ENCODE peak calls at places on chromosomes 6 and 20, in ten cellular contexts. U is A549; D is upper lobe of left lung; I is pancreas; H is OCI-LY7; Y is GM23338; E is aorta; F is cardiac muscle cell; N is CD8-positive, alpha-beta T cell; L is tibial artery. O is an unnamed sample. For H3K4me1, the result is how much of the 10 kb centered on the place peaks cover.

GRCh38 chr20:19363439-19363838 is 151.0 kb downstream of the SLC24A3 start:
- DNase-seq in U (no peak), D (no peak), I (no peak), H (no peak), Y (no peak), E (no peak), F (no peak), N (no peak), L (no peak), O (no peak)

GRCh38 chr6:26232950-26233607 is 131.9 kb upstream of the BTN3A2 start:
- DNase-seq in U (peak), D (peak), I (no peak), H (no peak), Y (peak), E (no peak), F (no peak), N (peak), L (no peak), O (no peak)

GRCh38 chr6:36326351-36326995 is 10.2 kb downstream of the BNIP5 start:
- DNase-seq in U (no peak), D (no peak), I (no peak), H (no peak), Y (no peak), E (no peak), F (no peak), N (no peak), L (no peak), O (no peak)

GRCh38 chr6:80382796-80383195 is 276.3 kb downstream of the BCKDHB start:
- DNase-seq in U (no peak), D (no peak), I (no peak), H (no peak), Y (no peak), E (no peak), F (no peak), N (no peak), L (no peak), O (no peak)

GRCh38 chr6:105759946-105760345 is 326.2 kb upstream of the PRDM1 start:
- DNase-seq in U (peak), D (no peak), I (no peak), H (no peak), Y (no peak), E (no peak), F (no peak), N (no peak), L (no peak), O (no peak)

GRCh38 chr6:87737948-87738347 is 35.9 kb upstream of the AKIRIN2 start:
- DNase-seq in U (no peak), D (no peak), I (no peak), H (no peak), Y (no peak), E (no peak), F (no peak), N (no peak), L (no peak), O (no peak)

GRCh38 chr6:32982084-32982701 is 13.8 kb downstream of the BRD2 start:
- DNase-seq in U (no peak), D (no peak), I (no peak), H (peak), Y (no peak), E (no peak), F (no peak), N (no peak), L (no peak), O (no peak)

GRCh38 chr6:38212579-38212978 is 393.1 kb downstream of the ZFAND3 start:
- DNase-seq in U (no peak), D (no peak), I (no peak), H (no peak), Y (peak), E (peak), F (peak), N (no peak), L (no peak), O (no peak)

GRCh38 chr20:34185766-34186620 is 55.2 kb upstream of the ASIP start:
- DNase-seq in U (no peak), D (no peak), I (no peak), H (no peak), Y (no peak), E (no peak), F (no peak), N (no peak), L (no peak), O (no peak)

GRCh38 chr6:134707342-134707982 is 242.4 kb downstream of the ALDH8A1 start:
- DNase-seq in U (peak), D (peak), I (no peak), H (no peak), Y (peak), E (no peak), F (no peak), N (no peak), L (no peak), O (no peak)

GRCh38 chr6:51459958-51460357 is 627.5 kb downstream of the PKHD1 start:
- DNase-seq in U (no peak), D (no peak), I (no peak), H (no peak), Y (no peak), E (no peak), F (no peak), N (no peak), L (no peak), O (no peak)

GRCh38 chr6:142746524-142746923 is 198.5 kb downstream of the HIVEP2 start:
- DNase-seq in U (peak), D (no peak), I (no peak), H (peak), Y (peak), E (no peak), F (peak), N (peak), L (no peak), O (peak)

GRCh38 chr6:143677891-143678737 is at the start of gene PHACTR2:
- DNase-seq in U (peak), D (peak), I (peak), H (no peak), Y (peak), E (peak), F (peak), N (peak), L (peak), O (no peak)

GRCh38 chr6:22145294-22145693 is 151.5 kb downstream of the PRL start:
- DNase-seq in U (no peak), D (no peak), I (no peak), H (no peak), Y (peak), E (no peak), F (no peak), N (no peak), L (no peak), O (no peak)

GRCh38 chr6:16004934-16005673 is 123.8 kb upstream of the MYLIP start:
- DNase-seq in U (no peak), D (no peak), I (no peak), H (no peak), Y (no peak), E (no peak), F (no peak), N (no peak), L (no peak), O (no peak)

GRCh38 chr6:98653171-98653570 is 181.2 kb upstream of the POU3F2 start:
- DNase-seq in U (no peak), D (no peak), I (no peak), H (no peak), Y (no peak), E (no peak), F (no peak), N (no peak), L (no peak), O (no peak)

GRCh38 chr20:61671559-61671958 is 394.1 kb downstream of the TAF4 start:
- DNase-seq in U (no peak), D (no peak), I (no peak), H (no peak), Y (no peak), E (no peak), F (no peak), N (no peak), L (no peak), O (no peak)

GRCh38 chr6:170052991-170053821 is 237.7 kb downstream of the DLL1 start:
- DNase-seq in U (no peak), D (peak), I (peak), H (no peak), Y (no peak), E (peak), F (no peak), N (no peak), L (peak), O (no peak)

GRCh38 chr6:57173886-57174510 is 1.9 kb downstream of the BAG2 start:
- DNase-seq in U (peak), D (no peak), I (no peak), H (no peak), Y (peak), E (no peak), F (no peak), N (no peak), L (no peak), O (no peak)

GRCh38 chr20:54140486-54140885 is 33.3 kb downstream of the CYP24A1 start:
- DNase-seq in U (no peak), D (no peak), I (no peak), H (no peak), Y (no peak), E (no peak), F (no peak), N (no peak), L (no peak), O (no peak)

GRCh38 chr6:109073344-109074235 is 21.1 kb downstream of the SESN1 start:
- DNase-seq in U (peak), D (no peak), I (no peak), H (peak), Y (peak), E (no peak), F (peak), N (no peak), L (no peak), O (peak)

GRCh38 chr6:36839819-36840379 is 655 bp upstream of the CPNE5 start:
- DNase-seq in U (peak), D (no peak), I (peak), H (peak), Y (peak), E (peak), F (peak), N (no peak), L (no peak), O (no peak)

GRCh38 chr6:15927531-15928230 is 201.2 kb upstream of the MYLIP start:
- DNase-seq in U (no peak), D (no peak), I (no peak), H (no peak), Y (no peak), E (no peak), F (no peak), N (no peak), L (no peak), O (no peak)

GRCh38 chr6:26602262-26602661 is 5.5 kb downstream of the ABT1 start:
- DNase-seq in U (no peak), D (no peak), I (no peak), H (no peak), Y (no peak), E (no peak), F (no peak), N (no peak), L (no peak), O (no peak)

GRCh38 chr6:138311268-138311667 is 66.4 kb upstream of the SMIM28 start:
- DNase-seq in U (no peak), D (no peak), I (no peak), H (no peak), Y (no peak), E (no peak), F (no peak), N (no peak), L (no peak), O (no peak)

GRCh38 chr20:1860446-1860845 is 34.8 kb upstream of the SIRPA start:
- DNase-seq in U (no peak), D (no peak), I (no peak), H (no peak), Y (no peak), E (no peak), F (no peak), N (no peak), L (no peak), O (no peak)

GRCh38 chr6:135270676-135271536 is 89.8 kb downstream of the MYB start:
- DNase-seq in U (no peak), D (peak), I (peak), H (peak), Y (peak), E (no peak), F (no peak), N (no peak), L (no peak), O (peak)

GRCh38 chr6:143792402-143793339 is 50.5 kb upstream of the LTV1 start:
- DNase-seq in U (no peak), D (no peak), I (no peak), H (no peak), Y (no peak), E (no peak), F (no peak), N (no peak), L (no peak), O (no peak)

GRCh38 chr20:2840967-2841531 is 504 bp downstream of the VPS16 start:
- DNase-seq in U (peak), D (peak), I (peak), H (peak), Y (peak), E (peak), F (peak), N (no peak), L (no peak), O (no peak)

GRCh38 chr6:35764238-35764896 is 12.0 kb upstream of the CLPSL2 start:
- DNase-seq in U (no peak), D (no peak), I (no peak), H (no peak), Y (peak), E (no peak), F (peak), N (no peak), L (no peak), O (peak)

GRCh38 chr6:31020057-31020456 is 9.8 kb downstream of the MUC22 start:
- DNase-seq in U (no peak), D (no peak), I (no peak), H (no peak), Y (no peak), E (no peak), F (no peak), N (no peak), L (no peak), O (no peak)

GRCh38 chr6:147283460-147283859 is 79.2 kb downstream of the STXBP5 start:
- DNase-seq in U (no peak), D (no peak), I (no peak), H (no peak), Y (no peak), E (no peak), F (no peak), N (no peak), L (no peak), O (no peak)

GRCh38 chr6:122568865-122569264 is 41.3 kb upstream of the PKIB start:
- DNase-seq in U (no peak), D (no peak), I (no peak), H (no peak), Y (no peak), E (no peak), F (no peak), N (no peak), L (no peak), O (no peak)

GRCh38 chr6:158049055-158050028 is 67.7 kb downstream of the SYNJ2 start:
- DNase-seq in U (no peak), D (no peak), I (peak), H (no peak), Y (no peak), E (no peak), F (no peak), N (no peak), L (no peak), O (no peak)

GRCh38 chr20:35000311-35000921 is 44.7 kb downstream of the MYH7B start:
- DNase-seq in U (no peak), D (no peak), I (peak), H (peak), Y (no peak), E (no peak), F (no peak), N (no peak), L (no peak), O (no peak)

GRCh38 chr6:137155830-137156229 is 17.6 kb downstream of the IL22RA2 start:
- DNase-seq in U (no peak), D (peak), I (no peak), H (peak), Y (no peak), E (no peak), F (no peak), N (no peak), L (no peak), O (no peak)

GRCh38 chr6:37441651-37442050 is 8.6 kb downstream of the CMTR1 start:
- DNase-seq in U (no peak), D (no peak), I (no peak), H (no peak), Y (no peak), E (no peak), F (no peak), N (no peak), L (no peak), O (no peak)

GRCh38 chr20:57023997-57024396 is 242.4 kb downstream of the BMP7 start:
- DNase-seq in U (no peak), D (no peak), I (no peak), H (no peak), Y (no peak), E (no peak), F (no peak), N (no peak), L (no peak), O (no peak)

DNA sequence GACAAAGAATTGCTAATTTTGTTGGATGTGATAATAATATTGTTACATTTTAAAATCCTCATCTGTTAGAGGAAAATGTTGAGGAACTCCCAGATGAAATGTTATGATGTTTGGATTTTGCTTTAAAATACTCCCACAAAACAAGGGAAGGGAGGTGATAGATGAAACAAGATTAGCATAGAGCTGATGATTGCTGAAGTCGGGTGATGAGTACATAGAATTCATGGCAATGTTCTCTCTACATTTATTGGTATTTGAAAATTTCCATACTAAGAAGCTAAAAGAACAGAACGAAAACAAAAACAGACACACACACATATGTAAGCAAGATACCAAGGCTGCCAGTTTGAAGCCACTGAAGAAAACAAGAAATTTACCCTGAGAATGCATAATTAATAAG is 1.6 kb downstream of the GSTA4 start:
- DNase-seq in U (no peak), D (no peak), I (no peak), H (no peak), Y (no peak), E (no peak), F (no peak), N (no peak), L (no peak), O (no peak)
- H3K4me3 ChIP-seq in U (peak), D (peak), I (peak), H (no peak), Y (peak), E (peak), F (peak), N (no peak), L (peak), O (no peak)

GRCh38 chr6:129692467-129692866 is 17.5 kb downstream of the ARHGAP18 start:
- DNase-seq in U (no peak), D (no peak), I (no peak), H (no peak), Y (no peak), E (no peak), F (no peak), N (no peak), L (no peak), O (no peak)
- H3K4me1 ChIP-seq in U (under half), D (under half), I (under half), H (under half), Y (under half), E (under half), F (under half), N (under half), L (under half), O (under half)

GRCh38 chr6:43670623-43670986 is 17.0 kb downstream of the MRPS18A start:
- DNase-seq in U (no peak), D (no peak), I (peak), H (no peak), Y (no peak), E (no peak), F (no peak), N (no peak), L (no peak), O (no peak)

GRCh38 chr6:43669050-43669921 is 18.3 kb downstream of the MRPS18A start:
- DNase-seq in U (no peak), D (peak), I (peak), H (no peak), Y (peak), E (peak), F (peak), N (no peak), L (peak), O (no peak)

GRCh38 chr6:43669922-43670622 is 17.5 kb downstream of the MRPS18A start:
- DNase-seq in U (no peak), D (no peak), I (no peak), H (no peak), Y (peak), E (no peak), F (peak), N (no peak), L (no peak), O (no peak)

GRCh38 chr6:43671801-43672690 is 15.5 kb downstream of the MRPS18A start:
- DNase-seq in U (no peak), D (no peak), I (peak), H (no peak), Y (no peak), E (no peak), F (no peak), N (no peak), L (no peak), O (no peak)

DNA sequence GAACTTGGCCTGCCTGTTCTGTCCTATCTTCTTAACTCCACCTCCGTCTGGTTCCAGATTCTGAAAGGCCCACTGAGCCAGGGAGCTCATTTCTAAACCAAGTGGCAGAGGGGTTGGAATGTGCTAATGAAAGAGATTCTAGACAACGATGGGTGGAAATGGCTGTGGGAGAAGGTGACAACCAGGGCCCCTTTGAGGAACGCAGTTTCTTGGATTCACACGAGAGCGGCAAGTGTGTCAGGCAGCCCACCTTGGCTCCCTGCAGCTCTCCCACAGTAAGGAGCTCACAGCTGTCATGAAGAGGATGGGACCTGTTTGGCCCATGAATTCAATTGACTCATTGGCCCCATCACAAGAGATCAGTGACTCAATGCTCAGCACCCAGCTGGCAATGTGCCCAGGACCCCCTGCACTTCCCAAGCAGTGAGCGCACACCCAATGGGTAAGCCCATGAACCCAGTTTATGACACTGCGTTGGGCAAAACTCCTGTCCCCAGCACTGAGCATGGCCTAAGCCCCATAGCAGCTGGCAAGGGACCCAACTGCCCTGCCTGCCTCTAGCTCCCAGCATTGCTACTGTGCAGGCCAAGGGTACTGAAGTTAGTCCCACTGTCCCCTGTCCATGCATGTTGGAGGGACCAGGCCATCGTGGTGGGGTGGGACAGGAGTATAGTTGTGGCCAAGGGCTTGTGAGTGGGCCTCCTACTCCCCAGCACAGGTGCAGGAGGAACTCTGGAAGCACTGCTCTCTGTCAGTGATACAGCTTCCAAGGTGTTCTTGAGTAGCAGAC is 16.4 kb downstream of the MRPS18A start:
- DNase-seq in U (no peak), D (no peak), I (peak), H (no peak), Y (no peak), E (no peak), F (no peak), N (no peak), L (no peak), O (no peak)
- H3K27ac ChIP-seq in U (no peak), D (no peak), I (no peak), H (no peak), Y (no peak), E (no peak), F (peak), N (no peak), L (no peak), O (no peak)

GRCh38 chr6:167153523-167153959 is 4.2 kb downstream of the GPR31 start:
- DNase-seq in U (no peak), D (peak), I (no peak), H (peak), Y (no peak), E (peak), F (no peak), N (no peak), L (no peak), O (no peak)
- H3K4me3 ChIP-seq in U (no peak), D (peak), I (no peak), H (peak), Y (no peak), E (no peak), F (no peak), N (peak), L (peak), O (no peak)

GRCh38 chr6:7215798-7216231 is 97.2 kb downstream of the SSR1 start:
- DNase-seq in U (no peak), D (no peak), I (peak), H (no peak), Y (no peak), E (no peak), F (no peak), N (no peak), L (no peak), O (no peak)
- H3K4me1 ChIP-seq in U (under half), D (under half), I (half or more), H (under half), Y (under half), E (under half), F (under half), N (under half), L (under half), O (under half)

DNA sequence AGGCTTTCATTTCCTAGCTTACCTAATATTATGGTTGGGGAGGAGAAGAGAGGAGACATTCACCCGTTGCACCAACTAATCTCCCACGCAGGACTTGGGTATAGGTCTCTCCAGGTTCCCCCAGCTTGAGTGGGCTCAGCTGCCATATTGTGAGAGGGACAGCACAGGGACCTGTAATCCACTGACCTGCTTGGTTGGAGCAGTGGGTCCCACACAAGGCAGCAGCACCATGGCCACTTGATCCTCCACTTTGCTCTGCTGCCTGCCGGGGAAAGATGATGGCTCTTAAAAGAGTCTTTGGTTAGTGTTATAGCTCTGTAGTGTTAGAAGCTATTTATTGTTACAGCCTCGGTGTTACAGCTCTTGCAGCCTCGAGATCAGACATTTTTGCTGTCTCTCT is 22.5 kb upstream of the ECHDC1 start:
- DNase-seq in U (no peak), D (no peak), I (no peak), H (no peak), Y (no peak), E (no peak), F (no peak), N (no peak), L (no peak), O (no peak)
- H3K27ac ChIP-seq in U (peak), D (no peak), I (no peak), H (no peak), Y (peak), E (no peak), F (no peak), N (no peak), L (peak), O (no peak)